ENCODE peak calls at places on chromosomes 7 and 10, in seven cellular contexts. A, T, Y, E, H, O and P are unnamed samples.

GRCh38 chr7:81447351-81447952 is 322.4 kb downstream of the HGF start:
- DNase-seq in T (peak), E (peak), A (peak), Y (peak), H (no peak), O (no peak), P (no peak)

GRCh38 chr7:18408461-18408860 is 87.1 kb upstream of the HDAC9 start:
- DNase-seq in Y (no peak), E (peak), H (no peak), O (no peak), T (peak), A (peak), P (no peak)

GRCh38 chr7:27154369-27154768 is 2.0 kb upstream of the HOXA3 start:
- DNase-seq in E (no peak), T (no peak), Y (no peak), O (no peak), A (no peak), H (peak), P (no peak)

GRCh38 chr7:135232720-135233119 is 918 bp upstream of the STRA8 start:
- DNase-seq in O (no peak), H (no peak), Y (no peak), E (no peak), A (no peak), T (no peak), P (peak)

GRCh38 chr7:30521532-30521931 is 16.9 kb upstream of the GGCT start:
- DNase-seq in Y (no peak), E (peak), T (peak), H (no peak), A (peak), O (no peak), P (no peak)

GRCh38 chr10:71270301-71270777 is 48.7 kb upstream of the SLC29A3 start:
- DNase-seq in A (peak), H (no peak), E (peak), T (peak), Y (peak), O (peak), P (peak)

GRCh38 chr10:44398747-44399477 is 14.0 kb upstream of the CXCL12 start:
- DNase-seq in A (no peak), O (no peak), H (no peak), E (no peak), T (no peak), Y (no peak), P (no peak)

GRCh38 chr10:95247200-95247880 is 43.5 kb downstream of the PDLIM1 start:
- DNase-seq in Y (no peak), E (peak), H (no peak), O (no peak), A (peak), T (peak), P (no peak)

GRCh38 chr10:89702121-89702480 is 711 bp downstream of the KIF20B start:
- DNase-seq in Y (peak), O (peak), E (peak), H (no peak), A (peak), T (no peak), P (peak)

DNA sequence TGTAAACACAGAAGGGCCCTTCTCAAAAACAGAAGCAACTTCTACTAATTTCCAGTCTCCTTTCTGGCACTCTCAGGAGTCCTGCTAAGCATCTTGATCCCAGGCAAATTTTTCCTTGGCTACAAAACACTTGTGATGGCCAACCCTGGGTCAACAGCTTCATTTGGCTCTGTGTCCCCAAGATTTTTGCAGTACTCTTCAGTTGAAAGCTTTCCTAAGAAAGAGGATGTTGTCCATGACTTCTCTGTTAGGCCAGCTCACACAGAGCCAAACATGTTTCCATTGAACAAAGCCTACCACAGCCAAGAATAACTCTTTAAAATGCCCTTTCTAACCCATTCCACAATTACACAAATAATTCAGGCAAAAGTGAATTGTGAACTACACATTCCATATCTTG is 99.0 kb upstream of the EGR2 start:
- DNase-seq in T (no peak), O (no peak), E (no peak), H (no peak), Y (no peak), A (no peak), P (no peak)
- TF ChIP-seq CTCF in T (no peak), O (no peak), E (no peak), H (no peak), Y (no peak), A (no peak), P (no peak)

GRCh38 chr7:78248867-78249266 is 450.3 kb downstream of the PHTF2 start:
- DNase-seq in H (no peak), Y (no peak), T (no peak), E (no peak), A (no peak), O (no peak), P (no peak)
- TF ChIP-seq CTCF in H (no peak), Y (no peak), T (no peak), E (no peak), A (no peak), O (no peak), P (no peak)

DNA sequence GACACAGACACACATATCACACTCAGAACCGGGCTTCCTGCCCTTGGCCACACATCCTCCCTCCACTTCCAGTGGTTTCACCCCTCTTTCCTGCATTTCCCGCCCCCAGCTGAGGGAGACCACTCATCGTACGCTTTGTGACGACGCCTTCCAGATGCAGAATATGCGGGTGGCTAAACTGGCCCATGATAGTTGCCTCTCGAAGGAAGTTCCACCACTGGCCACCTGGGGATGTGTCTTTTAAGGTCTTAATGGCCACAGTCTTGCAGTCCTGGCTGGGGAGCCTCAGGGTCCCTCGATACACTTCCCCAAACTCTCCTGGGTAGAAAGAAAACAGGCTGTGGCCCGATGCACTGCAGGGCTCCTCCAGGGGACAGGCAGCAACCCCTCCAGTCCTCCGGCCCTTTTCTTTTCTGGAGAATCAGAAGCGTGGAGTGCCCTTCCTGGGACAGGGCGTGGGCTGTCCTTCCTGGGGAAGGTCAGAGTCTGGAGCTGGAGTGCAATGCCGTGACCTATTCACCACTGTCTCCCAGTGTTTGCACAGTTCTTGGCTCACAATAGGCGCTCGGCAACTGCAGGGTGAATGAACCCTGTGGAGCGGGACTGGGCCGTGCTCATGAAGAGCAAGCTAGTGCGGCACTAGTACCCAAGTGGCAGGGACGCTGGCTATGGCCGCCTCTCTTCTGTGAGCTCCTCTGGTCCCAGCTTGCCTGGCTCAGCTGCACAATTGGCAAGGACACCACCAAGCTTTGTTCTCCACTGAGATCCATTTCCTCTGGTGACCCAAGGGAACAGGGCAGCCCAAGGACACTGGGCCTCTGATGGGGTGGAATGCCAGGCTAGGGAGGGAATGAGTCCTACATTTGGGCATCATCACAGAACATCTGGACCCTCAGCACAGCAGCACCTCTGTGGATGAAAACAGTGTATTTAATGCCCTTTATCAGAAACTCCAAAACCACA is 13.2 kb downstream of the EPHA1 start:
- DNase-seq in O (no peak), T (peak), E (peak), A (no peak), Y (no peak), H (no peak), P (no peak)
- TF ChIP-seq CTCF in O (no peak), T (peak), E (peak), A (peak), Y (no peak), H (no peak), P (no peak)

DNA sequence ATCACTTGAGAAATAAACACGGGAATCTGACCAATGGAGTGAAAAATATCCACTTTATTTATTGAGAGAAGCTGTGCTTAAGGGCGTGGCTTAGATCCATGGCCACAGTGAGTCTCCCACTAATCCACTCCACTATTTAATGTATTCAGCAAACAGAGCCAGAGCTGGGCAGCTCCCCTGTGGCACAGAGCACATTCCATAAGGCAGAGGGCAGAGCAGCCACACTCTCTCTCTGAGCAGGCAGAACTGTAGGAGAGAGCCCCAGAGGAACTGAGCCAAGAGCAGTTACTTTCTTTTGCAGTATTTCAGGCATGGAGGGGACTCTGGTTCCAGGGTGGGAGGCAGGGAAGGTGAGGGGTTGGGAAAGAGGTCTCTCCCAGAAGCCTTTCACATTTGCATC is 106.0 kb downstream of the GALNT17 start:
- DNase-seq in H (no peak), A (no peak), E (no peak), T (no peak), Y (no peak), O (no peak), P (no peak)
- TF ChIP-seq CTCF in H (peak), A (no peak), E (no peak), T (no peak), Y (no peak), O (no peak), P (no peak)